ENCODE peak calls at places on chromosome 22, in four cellular contexts. P, D, Z and J are unnamed samples.

GRCh38 chr22:31747441-31747840 is 2.5 kb downstream of the PRR14L start:
- DNase-seq in P (no peak), D (no peak), Z (no peak), J (no peak)

GRCh38 chr22:21728270-21728669 is 7.3 kb downstream of the YPEL1 start:
- DNase-seq in P (no peak), D (no peak), Z (no peak), J (no peak)

GRCh38 chr22:32044913-32045312 is 1.9 kb downstream of the SLC5A1 start:
- DNase-seq in P (no peak), D (peak), Z (no peak), J (no peak)

GRCh38 chr22:24005201-24005600 is at the start of gene GSTT4:
- DNase-seq in P (no peak), D (no peak), Z (no peak), J (no peak)

GRCh38 chr22:30238661-30239420 is 7.7 kb downstream of the LIF start:
- DNase-seq in P (no peak), D (no peak), Z (no peak), J (peak)

GRCh38 chr22:31977939-31978338 is 33.6 kb downstream of the YWHAH start:
- DNase-seq in P (no peak), D (no peak), Z (no peak), J (no peak)

GRCh38 chr22:47160141-47160541 is 397.7 kb downstream of the TBC1D22A start:
- DNase-seq in P (no peak), D (no peak), Z (no peak), J (no peak)

GRCh38 chr22:48306785-48307570 is 1520.7 kb downstream of the BRD1 start:
- DNase-seq in P (no peak), D (no peak), Z (no peak), J (no peak)

GRCh38 chr22:24772493-24773220 is 1.9 kb downstream of the PIWIL3 start:
- DNase-seq in P (peak), D (peak), Z (no peak), J (peak)

GRCh38 chr22:26476705-26477340 is 6.8 kb downstream of the HPS4 start:
- DNase-seq in P (no peak), D (no peak), Z (no peak), J (no peak)

GRCh38 chr22:21982338-21982965 is at the start of gene TOP3B:
- DNase-seq in P (peak), D (peak), Z (peak), J (peak)

GRCh38 chr22:47275479-47276218 is 513.2 kb downstream of the TBC1D22A start:
- DNase-seq in P (no peak), D (no peak), Z (no peak), J (no peak)

GRCh38 chr22:47168900-47169800 is 406.7 kb downstream of the TBC1D22A start:
- DNase-seq in P (peak), D (peak), Z (no peak), J (peak)

GRCh38 chr22:47010211-47010610 is 247.8 kb downstream of the TBC1D22A start:
- DNase-seq in P (no peak), D (no peak), Z (no peak), J (no peak)

GRCh38 chr22:31954535-31955326 is 10.4 kb downstream of the YWHAH start:
- DNase-seq in P (no peak), D (no peak), Z (no peak), J (no peak)

GRCh38 chr22:47443836-47444745 is 681.6 kb downstream of the TBC1D22A start:
- DNase-seq in P (no peak), D (no peak), Z (no peak), J (no peak)

GRCh38 chr22:26215766-26216165 is 46.5 kb downstream of the SEZ6L start:
- DNase-seq in P (no peak), D (no peak), Z (no peak), J (no peak)

GRCh38 chr22:28442264-28442950 is 237.2 kb downstream of the TTC28 start:
- DNase-seq in P (peak), D (peak), Z (no peak), J (peak)

GRCh38 chr22:44586337-44586990 is 88.4 kb upstream of the RTL6 start:
- DNase-seq in P (no peak), D (no peak), Z (no peak), J (no peak)

GRCh38 chr22:44080936-44081853 is 57.1 kb downstream of the PARVB start:
- DNase-seq in P (peak), D (peak), Z (no peak), J (peak)

GRCh38 chr22:32996702-32997101 is 61.5 kb downstream of the SYN3 start:
- DNase-seq in P (peak), D (no peak), Z (no peak), J (no peak)

GRCh38 chr22:31676700-31677099 is 14.7 kb upstream of the PISD start:
- DNase-seq in P (peak), D (peak), Z (peak), J (no peak)

GRCh38 chr22:32325811-32326237 is 31.8 kb upstream of the RFPL3 start:
- DNase-seq in P (peak), D (no peak), Z (no peak), J (no peak)

GRCh38 chr22:46738961-46739870 is 1.2 kb upstream of the CERK start:
- DNase-seq in P (peak), D (no peak), Z (no peak), J (peak)

GRCh38 chr22:23408321-23408720 is 171.8 kb downstream of the IGLL1 start:
- DNase-seq in P (no peak), D (no peak), Z (no peak), J (no peak)

GRCh38 chr22:31055322-31056159 is 25.6 kb upstream of the SMTN start:
- DNase-seq in P (no peak), D (peak), Z (no peak), J (no peak)

GRCh38 chr22:37804886-37805857 is 2.6 kb upstream of the GCAT start:
- DNase-seq in P (peak), D (peak), Z (no peak), J (no peak)

GRCh38 chr22:27088026-27088425 is 430.6 kb downstream of the MIAT start:
- DNase-seq in P (no peak), D (no peak), Z (no peak), J (no peak)

GRCh38 chr22:33194529-33194928 is 136.3 kb upstream of the SYN3 start:
- DNase-seq in P (no peak), D (no peak), Z (no peak), J (no peak)

GRCh38 chr22:30212363-30212995 is 34.1 kb downstream of the LIF start:
- DNase-seq in P (no peak), D (peak), Z (no peak), J (no peak)

GRCh38 chr22:30574095-30574981 is at the start of gene GAL3ST1:
- DNase-seq in P (no peak), D (peak), Z (no peak), J (no peak)

GRCh38 chr22:46934746-46935491 is 172.5 kb downstream of the TBC1D22A start:
- DNase-seq in P (peak), D (no peak), Z (peak), J (peak)

GRCh38 chr22:19175602-19176174 is 2.8 kb downstream of the SLC25A1 start:
- DNase-seq in P (no peak), D (no peak), Z (no peak), J (peak)

GRCh38 chr22:32796865-32797573 is 4.5 kb upstream of the TIMP3 start:
- DNase-seq in P (peak), D (peak), Z (no peak), J (peak)

GRCh38 chr22:43883012-43883661 is 8.7 kb downstream of the PNPLA5 start:
- DNase-seq in P (peak), D (peak), Z (no peak), J (peak)

GRCh38 chr22:38412435-38413084 is 42.4 kb downstream of the KCNJ4 start:
- DNase-seq in P (peak), D (peak), Z (no peak), J (peak)

GRCh38 chr22:24066260-24066659 is 55.2 kb downstream of the CABIN1 start:
- DNase-seq in P (no peak), D (no peak), Z (no peak), J (no peak)

GRCh38 chr22:23497016-23497885 is 82.8 kb downstream of the IGLL1 start:
- DNase-seq in P (peak), D (no peak), Z (no peak), J (no peak)

GRCh38 chr22:35376728-35377472 is 4.0 kb upstream of the HMOX1 start:
- DNase-seq in P (peak), D (no peak), Z (peak), J (peak)
- TF ChIP-seq NRF1 in P (no peak), D (no peak), Z (no peak), J (no peak)

GRCh38 chr22:35839811-35840739 is 122.4 kb downstream of the APOL5 start:
- DNase-seq in P (peak), D (peak), Z (no peak), J (peak)
- TF ChIP-seq NRF1 in P (peak), D (peak), Z (no peak), J (peak)

GRCh38 chr22:39428597-39429071 is 28.2 kb upstream of the MGAT3 start:
- DNase-seq in P (peak), D (no peak), Z (no peak), J (peak)
- TF ChIP-seq NRF1 in P (peak), D (no peak), Z (no peak), J (no peak)

DNA sequence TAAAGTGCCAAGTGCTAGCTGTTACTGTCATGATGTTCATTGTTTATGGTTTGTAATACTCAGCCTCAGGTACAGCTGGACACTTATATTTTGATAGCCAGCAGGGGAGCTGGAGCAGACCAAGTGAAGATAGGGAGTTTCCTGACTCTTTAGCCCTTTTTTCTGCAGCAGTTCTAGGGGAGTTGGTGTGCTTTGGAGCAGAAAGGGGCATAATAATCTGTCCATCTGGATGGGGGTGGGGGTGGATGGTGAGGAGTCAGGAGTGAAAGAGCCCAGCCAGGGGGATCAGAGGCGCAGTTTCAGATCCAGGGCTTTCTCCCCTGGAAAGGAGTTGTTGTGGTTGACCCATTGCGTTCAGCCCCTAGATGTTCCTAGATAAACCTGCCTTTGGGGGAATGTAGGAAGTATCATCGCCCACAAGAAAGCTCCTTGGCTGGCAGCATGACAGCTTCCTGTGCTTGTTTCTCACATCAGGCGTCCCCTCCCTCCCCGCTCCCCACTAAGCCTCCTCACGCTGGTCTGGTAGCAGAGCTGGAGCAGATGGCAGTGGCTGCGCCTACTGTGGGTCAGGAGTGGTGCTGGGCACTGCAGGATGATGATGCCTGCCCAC is 41.9 kb downstream of the MED15 start:
- DNase-seq in P (no peak), D (no peak), Z (no peak), J (peak)
- TF ChIP-seq NRF1 in P (no peak), D (no peak), Z (no peak), J (no peak)

DNA sequence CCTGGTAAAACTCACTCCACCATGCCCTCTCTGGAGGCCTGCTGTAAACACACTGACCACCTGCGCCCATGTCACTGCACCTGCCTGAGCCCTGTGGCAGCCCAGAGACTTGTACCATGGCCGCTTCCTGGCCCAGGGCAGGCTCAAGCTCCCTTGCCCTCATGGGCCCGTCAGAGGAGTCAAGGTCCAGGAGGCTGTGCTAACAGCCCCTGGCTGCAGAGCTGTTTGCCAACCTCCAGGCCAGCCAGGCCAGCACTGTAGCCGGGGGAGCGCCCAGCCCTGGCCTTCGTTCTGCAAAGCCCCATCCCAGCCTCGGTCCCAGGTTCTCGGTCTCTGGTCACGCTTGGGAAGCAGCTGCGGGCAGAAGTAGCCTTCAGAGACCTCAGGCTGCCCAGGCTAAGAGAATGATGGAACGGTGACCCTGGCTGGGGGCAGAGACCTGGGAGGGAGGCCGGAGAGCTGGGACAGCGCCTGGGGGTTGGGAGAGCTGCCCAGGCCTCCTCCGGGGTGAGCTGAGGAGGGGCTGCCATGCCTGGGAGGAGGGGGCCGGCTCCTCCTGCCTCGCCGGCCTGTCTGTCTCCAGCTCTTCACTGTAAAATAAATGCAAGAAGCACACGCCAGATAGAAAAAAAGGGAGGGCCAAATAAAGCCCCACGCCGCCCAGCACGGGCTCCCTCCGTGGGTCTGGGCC is 11.9 kb upstream of the TCF20 start:
- DNase-seq in P (no peak), D (no peak), Z (no peak), J (no peak)
- TF ChIP-seq NRF1 in P (no peak), D (no peak), Z (no peak), J (no peak)

GRCh38 chr22:45709004-45709739 is 37.5 kb downstream of the ATXN10 start:
- DNase-seq in P (no peak), D (peak), Z (no peak), J (no peak)
- TF ChIP-seq NRF1 in P (no peak), D (no peak), Z (no peak), J (no peak)

DNA sequence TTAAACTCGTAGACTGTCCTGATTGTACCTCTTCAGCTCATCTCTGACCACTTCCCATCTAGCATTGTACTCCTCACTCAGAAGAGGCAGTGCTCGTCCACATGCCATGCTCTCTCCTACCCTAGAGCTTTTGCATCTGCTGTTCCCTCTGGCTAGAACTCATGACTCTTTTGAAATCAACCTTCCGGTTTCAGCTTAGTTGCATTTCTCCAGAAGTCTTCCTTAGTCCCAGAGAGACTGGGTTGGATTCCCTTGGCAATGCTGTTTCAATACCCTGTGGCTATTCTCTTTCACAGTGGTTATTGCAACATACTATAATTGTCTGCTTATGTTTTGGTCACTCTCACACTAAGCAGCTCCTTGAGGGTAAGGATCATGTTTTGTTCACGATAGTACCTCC is 14.3 kb downstream of the SEPTIN3 start:
- DNase-seq in P (no peak), D (no peak), Z (no peak), J (no peak)
- TF ChIP-seq NRF1 in P (no peak), D (no peak), Z (no peak), J (no peak)

GRCh38 chr22:36329217-36330078 is 58.3 kb downstream of the MYH9 start:
- DNase-seq in P (peak), D (peak), Z (no peak), J (peak)

GRCh38 chr22:36330127-36330526 is 57.6 kb downstream of the MYH9 start:
- DNase-seq in P (no peak), D (no peak), Z (no peak), J (no peak)

GRCh38 chr22:36330655-36331305 is 57.0 kb downstream of the MYH9 start:
- DNase-seq in P (no peak), D (no peak), Z (no peak), J (no peak)

GRCh38 chr22:36327922-36328551 is 59.7 kb downstream of the MYH9 start:
- DNase-seq in P (no peak), D (no peak), Z (no peak), J (no peak)

GRCh38 chr22:36328635-36329216 is 59.0 kb downstream of the MYH9 start:
- DNase-seq in P (no peak), D (no peak), Z (peak), J (peak)
- TF ChIP-seq NRF1 in P (no peak), D (no peak), Z (no peak), J (no peak)

GRCh38 chr22:45608763-45609180 is 62.9 kb upstream of the ATXN10 start:
- DNase-seq in P (no peak), D (no peak), Z (no peak), J (no peak)
- TF ChIP-seq NRF1 in P (no peak), D (no peak), Z (no peak), J (no peak)

GRCh38 chr22:49826603-49827306 is 918 bp downstream of the BRD1 start:
- DNase-seq in P (peak), D (peak), Z (no peak), J (peak)
- TF ChIP-seq NRF1 in P (no peak), D (no peak), Z (no peak), J (no peak)